ENCODE peak calls at places on chromosomes 12 and 14, in four cellular contexts. One of them, this sample, is unnamed.

GRCh38 chr12:27866382-27867101 is 86.5 kb upstream of the MANSC4 start:
- DNase-seq in IMR-90: peak; percentile 70
- DNase-seq in endodermal cell: no peak
- DNase-seq in MM.1S: no peak
- DNase-seq in this sample: no peak

GRCh38 chr14:88562532-88562830 is 356 bp upstream of the ZC3H14 start:
- DNase-seq in IMR-90: no peak
- DNase-seq in endodermal cell: no peak
- DNase-seq in MM.1S: no peak
- DNase-seq in this sample: no peak

GRCh38 chr14:23085458-23085857 is 9.5 kb downstream of the ACIN1 start:
- DNase-seq in IMR-90: peak; percentile 27
- DNase-seq in endodermal cell: no peak
- DNase-seq in MM.1S: no peak
- DNase-seq in this sample: no peak

GRCh38 chr14:63328787-63329737 is 10.3 kb upstream of the GPHB5 start:
- DNase-seq in IMR-90: no peak
- DNase-seq in endodermal cell: no peak
- DNase-seq in MM.1S: no peak
- DNase-seq in this sample: no peak

GRCh38 chr14:36513451-36514277 is 6.4 kb downstream of the NKX2-1 start:
- DNase-seq in IMR-90: no peak
- DNase-seq in endodermal cell: peak; percentile 85
- DNase-seq in MM.1S: no peak
- DNase-seq in this sample: no peak

GRCh38 chr14:97107070-97107469 is 309.9 kb downstream of the VRK1 start:
- DNase-seq in IMR-90: no peak
- DNase-seq in endodermal cell: no peak
- DNase-seq in MM.1S: no peak
- DNase-seq in this sample: no peak

GRCh38 chr12:113066806-113067400 is 10.4 kb downstream of the DTX1 start:
- DNase-seq in IMR-90: no peak
- DNase-seq in endodermal cell: peak; percentile 68
- DNase-seq in MM.1S: no peak
- DNase-seq in this sample: no peak

GRCh38 chr12:76863005-76863670 is 15.7 kb downstream of the CSRP2 start:
- DNase-seq in IMR-90: peak; percentile 96
- DNase-seq in endodermal cell: no peak
- DNase-seq in MM.1S: no peak
- DNase-seq in this sample: no peak

GRCh38 chr14:23354990-23355389 is 2.3 kb upstream of the SLC22A17 start:
- DNase-seq in IMR-90: no peak
- DNase-seq in endodermal cell: no peak
- DNase-seq in MM.1S: no peak
- DNase-seq in this sample: no peak

GRCh38 chr14:72630374-72630773 is 263.5 kb downstream of the DPF3 start:
- DNase-seq in IMR-90: no peak
- DNase-seq in endodermal cell: peak; percentile 29
- DNase-seq in MM.1S: no peak
- DNase-seq in this sample: no peak

DNA sequence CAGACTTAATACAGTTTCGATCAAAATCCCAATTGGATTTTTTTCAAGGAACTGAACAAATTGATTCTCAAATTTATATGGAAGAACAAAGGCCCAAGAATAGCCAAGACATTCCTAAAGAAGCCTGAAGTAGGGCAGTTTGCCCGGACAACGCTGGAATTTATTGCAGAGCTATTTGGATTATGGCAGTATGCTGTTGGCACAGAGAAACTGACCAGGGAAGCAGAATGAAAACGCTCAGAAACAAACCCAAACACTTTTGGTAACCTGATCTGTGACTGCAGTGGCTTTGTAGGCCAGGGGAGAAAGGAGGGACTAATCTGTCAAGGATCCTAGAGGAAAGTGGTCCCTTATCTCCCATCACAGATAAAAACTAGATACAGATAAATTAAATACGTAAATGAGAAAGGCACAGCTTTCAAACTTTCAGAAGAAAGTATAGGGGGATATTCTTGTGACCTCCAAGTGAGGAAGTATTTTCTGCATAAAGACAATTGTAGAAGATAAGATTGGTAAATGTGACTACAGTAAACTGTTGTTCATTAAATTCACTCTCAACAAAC is 35.9 kb upstream of the GSC start:
- DNase-seq in IMR-90: no peak
- DNase-seq in endodermal cell: no peak
- DNase-seq in MM.1S: no peak
- DNase-seq in this sample: no peak
- H3K9ac ChIP-seq in IMR-90: no peak overlapping the region
- H3K9ac ChIP-seq in endodermal cell: no peak overlapping the region
- H3K9ac ChIP-seq in MM.1S: no peak overlapping the region
- H3K9ac ChIP-seq in this sample: no peak overlapping the region

GRCh38 chr12:93803408-93803807 is 126.2 kb downstream of the CRADD start:
- DNase-seq in IMR-90: peak; percentile 73
- DNase-seq in endodermal cell: no peak
- DNase-seq in MM.1S: peak; percentile 37
- DNase-seq in this sample: no peak

GRCh38 chr12:93802698-93803097 is 125.5 kb downstream of the CRADD start:
- DNase-seq in IMR-90: peak; percentile 47
- DNase-seq in endodermal cell: no peak
- DNase-seq in MM.1S: no peak
- DNase-seq in this sample: no peak

GRCh38 chr12:93805736-93806141 is 128.6 kb downstream of the CRADD start:
- DNase-seq in IMR-90: no peak
- DNase-seq in endodermal cell: no peak
- DNase-seq in MM.1S: no peak
- DNase-seq in this sample: no peak

GRCh38 chr12:93802293-93802692 is 125.1 kb downstream of the CRADD start:
- DNase-seq in IMR-90: no peak
- DNase-seq in endodermal cell: no peak
- DNase-seq in MM.1S: no peak
- DNase-seq in this sample: no peak

DNA sequence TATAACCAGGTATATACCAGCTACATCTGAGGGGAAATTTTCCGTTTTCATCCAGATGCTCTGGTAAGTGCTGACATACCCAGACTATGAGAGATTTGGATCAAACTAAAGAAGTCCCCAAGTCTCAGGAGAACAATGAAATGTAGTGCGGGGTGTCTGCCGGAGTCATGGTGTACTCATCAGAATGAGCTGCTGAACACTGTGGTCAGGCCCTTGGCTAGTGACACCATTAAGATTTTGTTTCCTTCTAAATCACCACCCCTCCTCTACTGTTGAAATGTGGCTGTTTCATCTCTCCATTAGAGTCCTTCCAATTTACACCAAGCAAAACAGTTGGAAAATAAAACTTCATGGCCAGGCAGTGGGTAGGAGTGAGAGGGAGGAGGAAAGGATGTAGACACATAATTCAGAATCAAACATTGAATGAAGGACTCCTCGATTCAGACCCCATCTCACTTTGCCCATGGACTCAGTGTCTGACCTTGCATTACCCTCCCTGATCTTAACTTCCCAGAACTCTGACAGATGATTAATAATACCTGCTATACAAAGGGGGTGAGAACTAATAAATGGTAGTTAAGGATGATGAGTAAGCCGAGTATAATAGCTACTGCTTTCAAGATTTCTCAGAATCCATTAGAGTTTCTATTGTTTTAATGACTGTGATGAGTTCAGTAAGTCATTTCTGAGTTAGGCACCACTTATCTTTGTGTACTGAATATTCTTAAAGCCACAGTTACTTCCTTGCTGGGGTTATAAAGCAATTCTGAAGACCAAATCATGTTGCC is 127.4 kb downstream of the CRADD start:
- DNase-seq in IMR-90: no peak
- DNase-seq in endodermal cell: no peak
- DNase-seq in MM.1S: no peak
- DNase-seq in this sample: no peak
- H3K4me3 ChIP-seq in IMR-90: no peak overlapping the region
- H3K4me3 ChIP-seq in endodermal cell: no peak overlapping the region
- H3K4me3 ChIP-seq in MM.1S: no peak overlapping the region
- H3K4me3 ChIP-seq in this sample: no peak overlapping the region

DNA sequence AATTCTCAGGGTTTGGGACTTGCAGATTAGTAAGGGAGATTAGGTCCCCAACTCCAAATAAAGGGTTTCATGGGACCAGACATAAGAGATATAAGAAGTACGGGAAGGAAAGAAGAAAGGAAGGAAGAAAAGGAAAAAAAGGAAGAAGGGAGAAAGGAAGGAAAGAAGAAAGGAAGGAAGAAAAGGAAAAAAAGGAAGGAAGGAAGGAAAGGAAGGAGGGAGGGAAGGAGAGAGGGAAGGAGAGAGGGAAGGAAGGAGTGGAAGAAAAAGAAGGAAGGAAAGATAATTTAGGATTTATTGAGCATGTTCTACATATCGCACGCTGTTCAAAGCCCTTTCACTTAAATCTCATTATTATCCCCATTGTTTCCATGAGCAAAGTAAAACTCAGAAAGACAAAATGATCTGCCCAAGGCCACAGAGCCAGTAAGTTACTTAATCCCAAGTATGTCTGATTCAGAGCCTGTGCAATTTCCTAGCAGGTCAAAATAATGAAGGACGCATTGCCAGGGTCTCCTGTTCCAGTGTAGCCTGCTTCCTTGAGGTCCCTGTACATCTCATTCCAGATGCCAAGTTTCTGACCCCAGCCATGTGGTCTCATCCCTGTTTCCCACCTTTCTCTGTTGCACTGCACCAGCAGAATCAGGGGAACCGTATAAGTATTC is 3.9 kb upstream of the HDAC7 start:
- DNase-seq in IMR-90: no peak
- DNase-seq in endodermal cell: no peak
- DNase-seq in MM.1S: no peak
- DNase-seq in this sample: no peak
- H3K9ac ChIP-seq in IMR-90: no peak overlapping the region
- H3K9ac ChIP-seq in endodermal cell: no peak overlapping the region
- H3K9ac ChIP-seq in MM.1S: no peak overlapping the region
- H3K9ac ChIP-seq in this sample: no peak overlapping the region

GRCh38 chr14:34691173-34691572 is 23.2 kb downstream of the CFL2 start:
- DNase-seq in IMR-90: no peak
- DNase-seq in endodermal cell: no peak
- DNase-seq in MM.1S: no peak
- DNase-seq in this sample: no peak
- H3K4me3 ChIP-seq in IMR-90: no peak overlapping the region
- H3K4me3 ChIP-seq in endodermal cell: no peak overlapping the region
- H3K4me3 ChIP-seq in MM.1S: no peak overlapping the region
- H3K4me3 ChIP-seq in this sample: no peak overlapping the region

DNA sequence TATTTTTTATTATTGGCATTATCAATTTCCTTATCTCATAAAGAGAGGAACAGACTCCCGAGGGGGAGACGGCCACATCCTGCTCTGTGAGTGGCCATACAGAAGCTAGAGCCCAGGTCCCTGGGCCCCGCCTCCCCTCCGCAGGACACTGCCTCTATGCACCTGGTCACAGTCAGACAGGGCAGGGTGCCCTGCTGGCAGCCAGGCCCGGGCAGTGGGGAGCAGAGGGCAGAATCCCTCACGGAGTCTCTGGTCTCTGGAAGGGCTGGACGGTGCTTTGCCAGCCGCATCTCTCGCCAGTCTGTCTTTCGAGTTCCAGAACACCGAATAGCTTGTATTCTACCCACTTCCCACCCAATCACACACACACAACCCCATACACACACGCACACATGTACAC is 16.4 kb upstream of the CACNA2D4 start:
- DNase-seq in IMR-90: no peak
- DNase-seq in endodermal cell: peak; percentile 42
- DNase-seq in MM.1S: no peak
- DNase-seq in this sample: no peak
- H3K9ac ChIP-seq in IMR-90: no peak overlapping the region
- H3K9ac ChIP-seq in endodermal cell: no peak overlapping the region
- H3K9ac ChIP-seq in MM.1S: no peak overlapping the region
- H3K9ac ChIP-seq in this sample: no peak overlapping the region

GRCh38 chr12:54984602-54985376 is at the start of gene TESPA1:
- DNase-seq in IMR-90: no peak
- DNase-seq in endodermal cell: no peak
- DNase-seq in MM.1S: peak; percentile 93
- DNase-seq in this sample: no peak
- H3K4me3 ChIP-seq in IMR-90: no peak within 1 kb of the TSS
- H3K4me3 ChIP-seq in endodermal cell: no peak within 1 kb of the TSS
- H3K4me3 ChIP-seq in MM.1S: peak within 1 kb of the TSS; percentile 65
- H3K4me3 ChIP-seq in this sample: no peak within 1 kb of the TSS

DNA sequence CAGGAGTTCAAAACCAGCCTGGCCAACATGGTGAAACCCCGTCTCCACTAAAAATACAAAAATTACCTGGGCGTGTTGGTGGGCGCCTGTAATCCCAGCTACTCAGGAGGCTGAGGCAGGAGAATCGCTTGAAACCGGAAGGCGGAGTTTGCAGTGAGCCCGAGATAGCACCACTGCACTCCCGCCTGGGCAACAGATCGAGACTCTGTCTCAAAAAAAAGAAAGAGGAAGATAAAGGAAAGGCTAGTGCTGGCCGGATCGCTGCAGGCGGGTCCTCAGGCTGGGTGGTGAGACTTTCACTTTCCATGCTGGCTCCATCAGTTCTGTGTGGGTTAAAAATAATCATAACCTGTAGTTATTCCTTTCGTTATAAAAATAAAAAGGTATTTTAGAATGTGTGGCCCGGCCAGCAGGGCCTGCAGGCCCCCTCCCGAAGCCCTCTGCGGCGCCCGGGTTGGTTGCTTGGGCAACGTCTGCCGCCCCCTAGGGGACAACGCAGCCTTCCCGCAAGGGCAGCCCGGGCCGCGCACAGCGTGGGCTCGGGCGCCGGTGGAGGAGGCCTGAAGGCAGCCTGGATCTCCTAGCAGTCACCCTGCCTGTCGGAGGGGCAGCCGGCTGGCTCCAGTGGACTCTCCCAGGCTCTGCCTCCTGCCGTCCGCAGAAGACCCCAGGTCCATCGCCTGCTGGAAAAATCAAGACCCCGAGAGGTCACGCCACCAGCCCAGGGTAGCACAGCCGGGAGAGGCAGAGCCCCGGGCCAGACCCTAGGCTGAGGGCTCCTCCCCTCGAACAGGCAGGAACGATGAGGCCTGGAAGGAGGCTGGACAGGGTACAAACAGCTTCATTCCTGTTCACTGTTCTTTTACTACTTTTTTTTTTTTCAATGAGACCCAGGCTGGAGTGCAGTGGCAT is 5.0 kb upstream of the SLC25A47 start:
- DNase-seq in IMR-90: peak; percentile 26
- DNase-seq in endodermal cell: peak; percentile 91
- DNase-seq in MM.1S: peak; percentile 21
- DNase-seq in this sample: no peak
- H3K9ac ChIP-seq in IMR-90: no peak overlapping the region
- H3K9ac ChIP-seq in endodermal cell: no peak overlapping the region
- H3K9ac ChIP-seq in MM.1S: no peak overlapping the region
- H3K9ac ChIP-seq in this sample: no peak overlapping the region